ENCODE peak calls at places on chromosomes 11 and 22, in ten cellular contexts. One of them, this sample, is unnamed.

GRCh38 chr22:27258773-27259172 is 542.8 kb downstream of the MN1 start:
- DNase-seq in stimulated activated CD8-positive, alpha-beta memory T cell treated with anti-CD3 and anti-CD28 coated beads, Interleukin-7, amount 100 ng/mL, for 48 hours: no peak
- DNase-seq in brain microvascular endothelial cell: no peak
- DNase-seq in astrocyte of the cerebellum: no peak
- DNase-seq in A549: no peak
- DNase-seq in T47D: no peak
- DNase-seq in EH: no peak
- DNase-seq in HepG2: no peak
- DNase-seq in HTR-8/SVneo: no peak
- DNase-seq in NCI-H460: no peak
- DNase-seq in this sample: no peak

GRCh38 chr11:20360650-20361049 is 2.9 kb upstream of the HTATIP2 start:
- DNase-seq in stimulated activated CD8-positive, alpha-beta memory T cell treated with anti-CD3 and anti-CD28 coated beads, Interleukin-7, amount 100 ng/mL, for 48 hours: no peak
- DNase-seq in brain microvascular endothelial cell: peak; percentile 10
- DNase-seq in astrocyte of the cerebellum: peak; percentile 20
- DNase-seq in A549: no peak
- DNase-seq in T47D: no peak
- DNase-seq in EH: peak; percentile 52
- DNase-seq in HepG2: peak; percentile 53
- DNase-seq in HTR-8/SVneo: no peak
- DNase-seq in NCI-H460: no peak
- DNase-seq in this sample: no peak

GRCh38 chr11:76086713-76087635 is 119.3 kb downstream of the WNT11 start:
- DNase-seq in stimulated activated CD8-positive, alpha-beta memory T cell treated with anti-CD3 and anti-CD28 coated beads, Interleukin-7, amount 100 ng/mL, for 48 hours: no peak
- DNase-seq in brain microvascular endothelial cell: peak; percentile 63
- DNase-seq in astrocyte of the cerebellum: no peak
- DNase-seq in A549: no peak
- DNase-seq in T47D: no peak
- DNase-seq in EH: peak; percentile 73
- DNase-seq in HepG2: no peak
- DNase-seq in HTR-8/SVneo: no peak
- DNase-seq in NCI-H460: no peak
- DNase-seq in this sample: no peak

GRCh38 chr22:46047841-46048595 is 71.1 kb upstream of the WNT7B start:
- DNase-seq in stimulated activated CD8-positive, alpha-beta memory T cell treated with anti-CD3 and anti-CD28 coated beads, Interleukin-7, amount 100 ng/mL, for 48 hours: no peak
- DNase-seq in brain microvascular endothelial cell: no peak
- DNase-seq in astrocyte of the cerebellum: no peak
- DNase-seq in A549: no peak
- DNase-seq in T47D: no peak
- DNase-seq in EH: no peak
- DNase-seq in HepG2: no peak
- DNase-seq in HTR-8/SVneo: no peak
- DNase-seq in NCI-H460: no peak
- DNase-seq in this sample: no peak

GRCh38 chr11:99937330-99937729 is 749.8 kb upstream of the ARHGAP42 start:
- DNase-seq in stimulated activated CD8-positive, alpha-beta memory T cell treated with anti-CD3 and anti-CD28 coated beads, Interleukin-7, amount 100 ng/mL, for 48 hours: no peak
- DNase-seq in brain microvascular endothelial cell: no peak
- DNase-seq in astrocyte of the cerebellum: no peak
- DNase-seq in A549: no peak
- DNase-seq in T47D: no peak
- DNase-seq in EH: no peak
- DNase-seq in HepG2: no peak
- DNase-seq in HTR-8/SVneo: no peak
- DNase-seq in NCI-H460: no peak
- DNase-seq in this sample: no peak

GRCh38 chr11:12853652-12854296 is 155.3 kb upstream of the RASSF10 start:
- DNase-seq in stimulated activated CD8-positive, alpha-beta memory T cell treated with anti-CD3 and anti-CD28 coated beads, Interleukin-7, amount 100 ng/mL, for 48 hours: no peak
- DNase-seq in brain microvascular endothelial cell: no peak
- DNase-seq in astrocyte of the cerebellum: no peak
- DNase-seq in A549: no peak
- DNase-seq in T47D: no peak
- DNase-seq in EH: no peak
- DNase-seq in HepG2: no peak
- DNase-seq in HTR-8/SVneo: no peak
- DNase-seq in NCI-H460: no peak
- DNase-seq in this sample: no peak

GRCh38 chr11:70332567-70332966 is 62.1 kb downstream of the PPFIA1 start:
- DNase-seq in stimulated activated CD8-positive, alpha-beta memory T cell treated with anti-CD3 and anti-CD28 coated beads, Interleukin-7, amount 100 ng/mL, for 48 hours: no peak
- DNase-seq in brain microvascular endothelial cell: no peak
- DNase-seq in astrocyte of the cerebellum: no peak
- DNase-seq in A549: no peak
- DNase-seq in T47D: no peak
- DNase-seq in EH: no peak
- DNase-seq in HepG2: no peak
- DNase-seq in HTR-8/SVneo: no peak
- DNase-seq in NCI-H460: no peak
- DNase-seq in this sample: no peak

GRCh38 chr11:134037093-134037908 is 31.6 kb upstream of the JAM3 start:
- DNase-seq in stimulated activated CD8-positive, alpha-beta memory T cell treated with anti-CD3 and anti-CD28 coated beads, Interleukin-7, amount 100 ng/mL, for 48 hours: no peak
- DNase-seq in brain microvascular endothelial cell: peak; percentile 28
- DNase-seq in astrocyte of the cerebellum: no peak
- DNase-seq in A549: no peak
- DNase-seq in T47D: peak; percentile 62
- DNase-seq in EH: peak; percentile 86
- DNase-seq in HepG2: no peak
- DNase-seq in HTR-8/SVneo: peak; percentile 29
- DNase-seq in NCI-H460: no peak
- DNase-seq in this sample: peak; percentile 81

GRCh38 chr11:34653031-34653430 is 32.1 kb downstream of the EHF start:
- DNase-seq in stimulated activated CD8-positive, alpha-beta memory T cell treated with anti-CD3 and anti-CD28 coated beads, Interleukin-7, amount 100 ng/mL, for 48 hours: no peak
- DNase-seq in brain microvascular endothelial cell: no peak
- DNase-seq in astrocyte of the cerebellum: no peak
- DNase-seq in A549: no peak
- DNase-seq in T47D: no peak
- DNase-seq in EH: peak; percentile 40
- DNase-seq in HepG2: no peak
- DNase-seq in HTR-8/SVneo: no peak
- DNase-seq in NCI-H460: no peak
- DNase-seq in this sample: no peak

GRCh38 chr11:78652866-78653265 is 78.2 kb upstream of the NARS2 start:
- DNase-seq in stimulated activated CD8-positive, alpha-beta memory T cell treated with anti-CD3 and anti-CD28 coated beads, Interleukin-7, amount 100 ng/mL, for 48 hours: no peak
- DNase-seq in brain microvascular endothelial cell: no peak
- DNase-seq in astrocyte of the cerebellum: no peak
- DNase-seq in A549: no peak
- DNase-seq in T47D: no peak
- DNase-seq in EH: no peak
- DNase-seq in HepG2: no peak
- DNase-seq in HTR-8/SVneo: no peak
- DNase-seq in NCI-H460: no peak
- DNase-seq in this sample: no peak

GRCh38 chr22:43994416-43994815 is 29.7 kb upstream of the PARVB start:
- DNase-seq in stimulated activated CD8-positive, alpha-beta memory T cell treated with anti-CD3 and anti-CD28 coated beads, Interleukin-7, amount 100 ng/mL, for 48 hours: no peak
- DNase-seq in brain microvascular endothelial cell: no peak
- DNase-seq in astrocyte of the cerebellum: no peak
- DNase-seq in A549: no peak
- DNase-seq in T47D: no peak
- DNase-seq in EH: no peak
- DNase-seq in HepG2: no peak
- DNase-seq in HTR-8/SVneo: no peak
- DNase-seq in NCI-H460: no peak
- DNase-seq in this sample: no peak

GRCh38 chr11:10379022-10379421 is 74.1 kb downstream of the ADM start:
- DNase-seq in stimulated activated CD8-positive, alpha-beta memory T cell treated with anti-CD3 and anti-CD28 coated beads, Interleukin-7, amount 100 ng/mL, for 48 hours: no peak
- DNase-seq in brain microvascular endothelial cell: no peak
- DNase-seq in astrocyte of the cerebellum: no peak
- DNase-seq in A549: peak; percentile 22
- DNase-seq in T47D: peak; percentile 26
- DNase-seq in EH: no peak
- DNase-seq in HepG2: no peak
- DNase-seq in HTR-8/SVneo: no peak
- DNase-seq in NCI-H460: no peak
- DNase-seq in this sample: no peak

GRCh38 chr11:62544521-62545436 is 1.8 kb downstream of the AHNAK start:
- DNase-seq in stimulated activated CD8-positive, alpha-beta memory T cell treated with anti-CD3 and anti-CD28 coated beads, Interleukin-7, amount 100 ng/mL, for 48 hours: no peak
- DNase-seq in brain microvascular endothelial cell: no peak
- DNase-seq in astrocyte of the cerebellum: no peak
- DNase-seq in A549: peak; percentile 49
- DNase-seq in T47D: peak; percentile 51
- DNase-seq in EH: peak; percentile 31
- DNase-seq in HepG2: no peak
- DNase-seq in HTR-8/SVneo: no peak
- DNase-seq in NCI-H460: no peak
- DNase-seq in this sample: peak; percentile 48

GRCh38 chr11:15901046-15901445 is 455.3 kb downstream of the SOX6 start:
- DNase-seq in stimulated activated CD8-positive, alpha-beta memory T cell treated with anti-CD3 and anti-CD28 coated beads, Interleukin-7, amount 100 ng/mL, for 48 hours: no peak
- DNase-seq in brain microvascular endothelial cell: no peak
- DNase-seq in astrocyte of the cerebellum: no peak
- DNase-seq in A549: no peak
- DNase-seq in T47D: no peak
- DNase-seq in EH: peak; percentile 19
- DNase-seq in HepG2: peak; percentile 16
- DNase-seq in HTR-8/SVneo: no peak
- DNase-seq in NCI-H460: peak; percentile 16
- DNase-seq in this sample: peak; percentile 21

GRCh38 chr22:26008587-26008986 is 160.7 kb upstream of the SEZ6L start:
- DNase-seq in stimulated activated CD8-positive, alpha-beta memory T cell treated with anti-CD3 and anti-CD28 coated beads, Interleukin-7, amount 100 ng/mL, for 48 hours: no peak
- DNase-seq in brain microvascular endothelial cell: no peak
- DNase-seq in astrocyte of the cerebellum: no peak
- DNase-seq in A549: no peak
- DNase-seq in T47D: no peak
- DNase-seq in EH: no peak
- DNase-seq in HepG2: no peak
- DNase-seq in HTR-8/SVneo: no peak
- DNase-seq in NCI-H460: no peak
- DNase-seq in this sample: no peak

GRCh38 chr11:283405-284080 is 5.3 kb downstream of the NLRP6 start:
- DNase-seq in stimulated activated CD8-positive, alpha-beta memory T cell treated with anti-CD3 and anti-CD28 coated beads, Interleukin-7, amount 100 ng/mL, for 48 hours: no peak
- DNase-seq in brain microvascular endothelial cell: no peak
- DNase-seq in astrocyte of the cerebellum: no peak
- DNase-seq in A549: no peak
- DNase-seq in T47D: no peak
- DNase-seq in EH: no peak
- DNase-seq in HepG2: no peak
- DNase-seq in HTR-8/SVneo: no peak
- DNase-seq in NCI-H460: no peak
- DNase-seq in this sample: no peak

GRCh38 chr11:77967121-77967520 is 27.3 kb downstream of the INTS4 start:
- DNase-seq in stimulated activated CD8-positive, alpha-beta memory T cell treated with anti-CD3 and anti-CD28 coated beads, Interleukin-7, amount 100 ng/mL, for 48 hours: no peak
- DNase-seq in brain microvascular endothelial cell: no peak
- DNase-seq in astrocyte of the cerebellum: no peak
- DNase-seq in A549: no peak
- DNase-seq in T47D: no peak
- DNase-seq in EH: no peak
- DNase-seq in HepG2: no peak
- DNase-seq in HTR-8/SVneo: no peak
- DNase-seq in NCI-H460: no peak
- DNase-seq in this sample: no peak

GRCh38 chr11:3119141-3119821 is 45.8 kb downstream of the OSBPL5 start:
- DNase-seq in stimulated activated CD8-positive, alpha-beta memory T cell treated with anti-CD3 and anti-CD28 coated beads, Interleukin-7, amount 100 ng/mL, for 48 hours: no peak
- DNase-seq in brain microvascular endothelial cell: no peak
- DNase-seq in astrocyte of the cerebellum: no peak
- DNase-seq in A549: no peak
- DNase-seq in T47D: no peak
- DNase-seq in EH: no peak
- DNase-seq in HepG2: no peak
- DNase-seq in HTR-8/SVneo: no peak
- DNase-seq in NCI-H460: no peak
- DNase-seq in this sample: no peak

GRCh38 chr22:44752285-44753188 is at the start of gene ARHGAP8:
- DNase-seq in stimulated activated CD8-positive, alpha-beta memory T cell treated with anti-CD3 and anti-CD28 coated beads, Interleukin-7, amount 100 ng/mL, for 48 hours: no peak
- DNase-seq in brain microvascular endothelial cell: no peak
- DNase-seq in astrocyte of the cerebellum: no peak
- DNase-seq in A549: peak; percentile 27
- DNase-seq in T47D: peak; percentile 38
- DNase-seq in EH: no peak
- DNase-seq in HepG2: no peak
- DNase-seq in HTR-8/SVneo: no peak
- DNase-seq in NCI-H460: no peak
- DNase-seq in this sample: no peak

GRCh38 chr11:65553301-65554001 is 4.7 kb downstream of the LTBP3 start:
- DNase-seq in stimulated activated CD8-positive, alpha-beta memory T cell treated with anti-CD3 and anti-CD28 coated beads, Interleukin-7, amount 100 ng/mL, for 48 hours: no peak
- DNase-seq in brain microvascular endothelial cell: no peak
- DNase-seq in astrocyte of the cerebellum: no peak
- DNase-seq in A549: no peak
- DNase-seq in T47D: no peak
- DNase-seq in EH: no peak
- DNase-seq in HepG2: no peak
- DNase-seq in HTR-8/SVneo: no peak
- DNase-seq in NCI-H460: no peak
- DNase-seq in this sample: no peak

GRCh38 chr11:825366-826231 is 2.1 kb upstream of the CRACR2B start:
- DNase-seq in stimulated activated CD8-positive, alpha-beta memory T cell treated with anti-CD3 and anti-CD28 coated beads, Interleukin-7, amount 100 ng/mL, for 48 hours: no peak
- DNase-seq in brain microvascular endothelial cell: no peak
- DNase-seq in astrocyte of the cerebellum: no peak
- DNase-seq in A549: no peak
- DNase-seq in T47D: no peak
- DNase-seq in EH: no peak
- DNase-seq in HepG2: no peak
- DNase-seq in HTR-8/SVneo: no peak
- DNase-seq in NCI-H460: no peak
- DNase-seq in this sample: no peak

GRCh38 chr22:27405672-27406388 is 395.7 kb downstream of the MN1 start:
- DNase-seq in stimulated activated CD8-positive, alpha-beta memory T cell treated with anti-CD3 and anti-CD28 coated beads, Interleukin-7, amount 100 ng/mL, for 48 hours: peak; percentile 8
- DNase-seq in brain microvascular endothelial cell: no peak
- DNase-seq in astrocyte of the cerebellum: no peak
- DNase-seq in A549: peak; percentile 55
- DNase-seq in T47D: peak; percentile 28
- DNase-seq in EH: peak; percentile 65
- DNase-seq in HepG2: peak; percentile 16
- DNase-seq in HTR-8/SVneo: peak; percentile 56
- DNase-seq in NCI-H460: peak; percentile 53
- DNase-seq in this sample: peak; percentile 36

GRCh38 chr22:33922268-33922667 is 2.0 kb upstream of the LARGE1 start:
- DNase-seq in stimulated activated CD8-positive, alpha-beta memory T cell treated with anti-CD3 and anti-CD28 coated beads, Interleukin-7, amount 100 ng/mL, for 48 hours: no peak
- DNase-seq in brain microvascular endothelial cell: peak; percentile 21
- DNase-seq in astrocyte of the cerebellum: no peak
- DNase-seq in A549: no peak
- DNase-seq in T47D: no peak
- DNase-seq in EH: peak; percentile 40
- DNase-seq in HepG2: peak; percentile 9
- DNase-seq in HTR-8/SVneo: no peak
- DNase-seq in NCI-H460: no peak
- DNase-seq in this sample: peak; percentile 21

GRCh38 chr11:119699227-119699626 is 29.8 kb downstream of the NECTIN1 start:
- DNase-seq in stimulated activated CD8-positive, alpha-beta memory T cell treated with anti-CD3 and anti-CD28 coated beads, Interleukin-7, amount 100 ng/mL, for 48 hours: no peak
- DNase-seq in brain microvascular endothelial cell: no peak
- DNase-seq in astrocyte of the cerebellum: no peak
- DNase-seq in A549: no peak
- DNase-seq in T47D: no peak
- DNase-seq in EH: peak; percentile 9
- DNase-seq in HepG2: peak; percentile 76
- DNase-seq in HTR-8/SVneo: no peak
- DNase-seq in NCI-H460: no peak
- DNase-seq in this sample: peak; percentile 88

GRCh38 chr22:43448048-43448447 is 36.2 kb downstream of the MPPED1 start:
- DNase-seq in stimulated activated CD8-positive, alpha-beta memory T cell treated with anti-CD3 and anti-CD28 coated beads, Interleukin-7, amount 100 ng/mL, for 48 hours: no peak
- DNase-seq in brain microvascular endothelial cell: no peak
- DNase-seq in astrocyte of the cerebellum: no peak
- DNase-seq in A549: no peak
- DNase-seq in T47D: no peak
- DNase-seq in EH: no peak
- DNase-seq in HepG2: no peak
- DNase-seq in HTR-8/SVneo: no peak
- DNase-seq in NCI-H460: no peak
- DNase-seq in this sample: no peak

GRCh38 chr11:86488553-86488952 is 113.9 kb downstream of the CCDC81 start:
- DNase-seq in stimulated activated CD8-positive, alpha-beta memory T cell treated with anti-CD3 and anti-CD28 coated beads, Interleukin-7, amount 100 ng/mL, for 48 hours: no peak
- DNase-seq in brain microvascular endothelial cell: no peak
- DNase-seq in astrocyte of the cerebellum: no peak
- DNase-seq in A549: no peak
- DNase-seq in T47D: no peak
- DNase-seq in EH: no peak
- DNase-seq in HepG2: no peak
- DNase-seq in HTR-8/SVneo: no peak
- DNase-seq in NCI-H460: no peak
- DNase-seq in this sample: no peak